ENCODE peak calls at places on chromosomes 2 and 18, in seven cellular contexts. I, U, W, J, F, A and Z are unnamed samples. For H3K27me3, the result is how much of the 10 kb centered on the place peaks cover.

GRCh38 chr18:903703-904102 is 968 bp upstream of the ADCYAP1 start:
- DNase-seq in I (no peak), U (peak), W (peak), J (peak), F (no peak), A (no peak), Z (no peak)

GRCh38 chr2:136718273-136718672 is 47.1 kb upstream of the THSD7B start:
- DNase-seq in I (no peak), U (no peak), W (no peak), J (no peak), F (no peak), A (no peak), Z (no peak)

GRCh38 chr2:146850746-146851145 is 994.1 kb upstream of the ACVR2A start:
- DNase-seq in I (no peak), U (no peak), W (no peak), J (no peak), F (no peak), A (no peak), Z (no peak)

GRCh38 chr2:215435809-215436704 is at the start of gene FN1:
- DNase-seq in I (peak), U (peak), W (peak), J (peak), F (peak), A (peak), Z (peak)

GRCh38 chr2:191020742-191021381 is 6.9 kb upstream of the STAT1 start:
- DNase-seq in I (no peak), U (peak), W (no peak), J (no peak), F (peak), A (peak), Z (no peak)

GRCh38 chr2:26716769-26717168 is 24.2 kb downstream of the KCNK3 start:
- DNase-seq in I (no peak), U (no peak), W (no peak), J (no peak), F (no peak), A (no peak), Z (no peak)

GRCh38 chr2:190069936-190070696 is 7.6 kb upstream of the MSTN start:
- DNase-seq in I (peak), U (peak), W (peak), J (no peak), F (peak), A (no peak), Z (no peak)

GRCh38 chr18:29418136-29418535 is 1241.2 kb upstream of the CDH2 start:
- DNase-seq in I (no peak), U (no peak), W (no peak), J (no peak), F (no peak), A (no peak), Z (no peak)

GRCh38 chr2:232457121-232458011 is 1.4 kb downstream of the ALPI start:
- DNase-seq in I (no peak), U (no peak), W (no peak), J (no peak), F (no peak), A (no peak), Z (no peak)

GRCh38 chr2:15724235-15724634 is 132.6 kb downstream of the DDX1 start:
- DNase-seq in I (no peak), U (no peak), W (no peak), J (no peak), F (no peak), A (no peak), Z (no peak)

GRCh38 chr2:32136097-32136496 is 29.6 kb upstream of the SLC30A6 start:
- DNase-seq in I (no peak), U (no peak), W (no peak), J (no peak), F (no peak), A (no peak), Z (no peak)

GRCh38 chr18:37450434-37451133 is 115.0 kb downstream of the CELF4 start:
- DNase-seq in I (no peak), U (no peak), W (peak), J (no peak), F (no peak), A (no peak), Z (no peak)

GRCh38 chr18:495017-495416 is 5.5 kb downstream of the COLEC12 start:
- DNase-seq in I (no peak), U (no peak), W (no peak), J (no peak), F (no peak), A (no peak), Z (no peak)

GRCh38 chr2:127526940-127527804 is 883 bp upstream of the IWS1 start:
- DNase-seq in I (peak), U (no peak), W (peak), J (no peak), F (peak), A (no peak), Z (no peak)

GRCh38 chr2:79874015-79874414 is 361.2 kb downstream of the CTNNA2 start:
- DNase-seq in I (no peak), U (no peak), W (no peak), J (no peak), F (no peak), A (no peak), Z (no peak)

GRCh38 chr18:11998182-11998581 is 16.9 kb downstream of the IMPA2 start:
- DNase-seq in I (no peak), U (no peak), W (peak), J (peak), F (no peak), A (no peak), Z (no peak)

GRCh38 chr2:232042911-232043564 is 81.5 kb downstream of the DIS3L2 start:
- DNase-seq in I (no peak), U (no peak), W (no peak), J (no peak), F (no peak), A (no peak), Z (no peak)

GRCh38 chr2:205903549-205904129 is 182.3 kb downstream of the INO80D start:
- DNase-seq in I (peak), U (peak), W (peak), J (no peak), F (peak), A (peak), Z (no peak)

GRCh38 chr2:25497229-25497861 is 155.6 kb upstream of the DNMT3A start:
- DNase-seq in I (no peak), U (no peak), W (no peak), J (no peak), F (no peak), A (no peak), Z (no peak)

GRCh38 chr2:43219383-43220228 is 6.8 kb downstream of the ZFP36L2 start:
- DNase-seq in I (peak), U (peak), W (peak), J (peak), F (peak), A (peak), Z (peak)
- TF ChIP-seq CTCF in I (no peak), U (no peak), W (no peak), J (no peak), F (peak), A (no peak), Z (no peak)

GRCh38 chr2:223054193-223054781 is 2.3 kb downstream of the KCNE4 start:
- DNase-seq in I (no peak), U (no peak), W (no peak), J (peak), F (no peak), A (peak), Z (no peak)
- H3K27ac ChIP-seq in I (no peak), U (peak), W (no peak), J (peak), F (no peak), A (peak), Z (peak)

GRCh38 chr18:4720498-4720897 is 265.4 kb upstream of the DLGAP1 start:
- DNase-seq in I (no peak), U (no peak), W (peak), J (no peak), F (no peak), A (no peak), Z (no peak)
- H3K27me3 ChIP-seq in I (under half), U (under half), W (under half), J (under half), F (under half), A (under half), Z (under half)

DNA sequence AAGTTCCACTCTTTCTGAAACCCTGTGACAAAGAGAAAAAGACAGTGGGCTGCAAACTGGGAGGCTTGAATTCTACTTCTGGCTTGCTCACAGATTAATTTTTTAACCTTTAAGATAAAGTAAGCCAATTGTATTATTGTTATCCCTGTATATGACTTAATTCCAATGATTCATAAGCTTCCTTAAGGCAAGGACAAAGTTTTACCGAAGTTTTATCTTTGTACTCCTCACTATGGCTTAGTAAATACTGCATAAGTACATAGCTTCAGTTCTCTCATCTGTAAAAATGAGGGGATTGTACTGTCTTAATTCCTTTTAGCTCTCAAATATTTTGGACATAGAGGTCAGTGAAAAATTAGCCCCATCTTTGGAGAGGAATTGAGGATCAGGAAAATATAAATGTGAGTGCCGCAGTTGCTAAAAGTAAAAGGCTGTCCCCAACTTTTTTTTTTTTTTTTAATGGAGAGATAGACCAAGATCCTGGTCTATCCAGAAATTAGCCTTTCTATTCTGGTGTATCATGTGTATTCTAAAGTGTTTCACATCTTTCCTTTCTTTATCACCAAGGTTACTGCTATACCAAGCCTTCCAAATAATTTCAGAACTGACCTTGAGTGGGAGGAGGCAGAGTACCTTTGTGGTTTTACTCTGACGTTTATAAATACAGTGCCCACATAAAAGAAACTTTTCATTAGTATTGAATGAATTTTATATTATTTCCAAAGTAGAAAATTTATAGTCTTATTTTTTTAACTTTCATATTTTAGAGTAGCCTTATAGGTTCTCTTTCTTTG is 13.3 kb downstream of the RELCH start:
- DNase-seq in I (no peak), U (no peak), W (no peak), J (no peak), F (no peak), A (no peak), Z (no peak)
- TF ChIP-seq CTCF in I (no peak), U (no peak), W (no peak), J (no peak), F (no peak), A (no peak), Z (no peak)

DNA sequence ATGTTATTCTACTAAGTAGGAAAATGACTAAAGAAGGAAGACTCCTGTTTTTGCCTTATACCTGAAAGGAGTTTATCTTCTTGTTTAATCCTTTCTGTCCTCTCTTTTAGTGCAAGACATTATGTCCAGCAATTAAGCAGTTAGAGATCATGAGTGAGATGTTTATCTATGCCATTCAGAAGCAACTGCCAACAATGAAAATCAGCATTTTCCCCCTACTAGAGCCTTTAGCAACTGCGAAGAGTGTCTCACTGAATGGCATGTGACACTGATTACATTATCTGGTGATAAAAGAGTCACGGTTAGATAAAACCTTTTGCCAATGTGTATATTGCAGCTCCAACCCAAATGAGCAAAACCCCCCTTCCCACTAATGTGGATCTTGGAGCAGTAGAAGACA is 357.7 kb upstream of the SYT4 start:
- DNase-seq in I (no peak), U (no peak), W (no peak), J (no peak), F (no peak), A (no peak), Z (no peak)
- H3K27ac ChIP-seq in I (no peak), U (no peak), W (no peak), J (no peak), F (no peak), A (no peak), Z (no peak)

GRCh38 chr2:65794994-65795393 is 362.6 kb upstream of the SPRED2 start:
- DNase-seq in I (no peak), U (no peak), W (no peak), J (no peak), F (no peak), A (no peak), Z (no peak)
- H3K27me3 ChIP-seq in I (under half), U (under half), W (under half), J (under half), F (under half), A (under half), Z (under half)